ENCODE peak calls at places on chromosomes 13 and 19, in seven cellular contexts. One of them, this sample, is unnamed.

GRCh38 chr19:10751109-10751972 is 33.5 kb downstream of the DNM2 start:
- DNase-seq in breast epithelium: peak; percentile 28
- DNase-seq in adrenal gland: no peak
- DNase-seq in tibial nerve: no peak
- DNase-seq in right lobe of liver: no peak
- DNase-seq in uterus: no peak
- DNase-seq in transverse colon: peak; percentile 77
- DNase-seq in this sample: no peak

GRCh38 chr13:30926781-30927180 is 5.7 kb upstream of the TEX26 start:
- DNase-seq in right lobe of liver: no peak
- DNase-seq in breast epithelium: no peak
- DNase-seq in adrenal gland: no peak
- DNase-seq in tibial nerve: no peak
- DNase-seq in uterus: no peak
- DNase-seq in transverse colon: no peak
- DNase-seq in this sample: no peak

GRCh38 chr13:114129649-114130062 is 2.8 kb downstream of the RASA3 start:
- DNase-seq in transverse colon: no peak
- DNase-seq in tibial nerve: no peak
- DNase-seq in adrenal gland: no peak
- DNase-seq in breast epithelium: no peak
- DNase-seq in uterus: no peak
- DNase-seq in right lobe of liver: no peak
- DNase-seq in this sample: no peak

GRCh38 chr19:14719162-14719561 is 29.3 kb downstream of the ZNF333 start:
- DNase-seq in uterus: no peak
- DNase-seq in transverse colon: no peak
- DNase-seq in breast epithelium: no peak
- DNase-seq in right lobe of liver: no peak
- DNase-seq in adrenal gland: no peak
- DNase-seq in tibial nerve: no peak
- DNase-seq in this sample: no peak

GRCh38 chr13:25932353-25932752 is 119.5 kb downstream of the SHISA2 start:
- DNase-seq in adrenal gland: no peak
- DNase-seq in breast epithelium: no peak
- DNase-seq in tibial nerve: no peak
- DNase-seq in transverse colon: no peak
- DNase-seq in right lobe of liver: no peak
- DNase-seq in uterus: no peak
- DNase-seq in this sample: no peak

GRCh38 chr13:85654227-85654626 is 145.0 kb downstream of the SLITRK6 start:
- DNase-seq in uterus: no peak
- DNase-seq in adrenal gland: no peak
- DNase-seq in transverse colon: no peak
- DNase-seq in tibial nerve: no peak
- DNase-seq in breast epithelium: no peak
- DNase-seq in right lobe of liver: no peak
- DNase-seq in this sample: no peak

GRCh38 chr19:35013820-35014754 is 14.0 kb downstream of the GRAMD1A start:
- DNase-seq in adrenal gland: no peak
- DNase-seq in right lobe of liver: no peak
- DNase-seq in uterus: no peak
- DNase-seq in tibial nerve: no peak
- DNase-seq in breast epithelium: no peak
- DNase-seq in transverse colon: peak; percentile 50
- DNase-seq in this sample: no peak

GRCh38 chr13:80141114-80141849 is 199.6 kb downstream of the SPRY2 start:
- DNase-seq in right lobe of liver: no peak
- DNase-seq in transverse colon: no peak
- DNase-seq in uterus: peak; percentile 56
- DNase-seq in adrenal gland: peak; percentile 16
- DNase-seq in breast epithelium: peak; percentile 19
- DNase-seq in tibial nerve: peak; percentile 21
- DNase-seq in this sample: peak; percentile 78

GRCh38 chr13:81396172-81396571 is 1055.2 kb upstream of the SPRY2 start:
- DNase-seq in transverse colon: no peak
- DNase-seq in tibial nerve: no peak
- DNase-seq in uterus: no peak
- DNase-seq in breast epithelium: no peak
- DNase-seq in adrenal gland: no peak
- DNase-seq in right lobe of liver: no peak
- DNase-seq in this sample: no peak

GRCh38 chr19:29378543-29379105 is 147.2 kb upstream of the VSTM2B start:
- DNase-seq in breast epithelium: peak; percentile 3
- DNase-seq in tibial nerve: no peak
- DNase-seq in uterus: no peak
- DNase-seq in right lobe of liver: peak; percentile 6
- DNase-seq in transverse colon: no peak
- DNase-seq in adrenal gland: no peak
- DNase-seq in this sample: no peak

GRCh38 chr19:56868446-56868845 is 27.9 kb upstream of the PEG3 start:
- DNase-seq in adrenal gland: no peak
- DNase-seq in right lobe of liver: no peak
- DNase-seq in transverse colon: no peak
- DNase-seq in breast epithelium: no peak
- DNase-seq in tibial nerve: no peak
- DNase-seq in uterus: no peak
- DNase-seq in this sample: no peak

GRCh38 chr13:113323869-113324268 is 26.8 kb downstream of the LAMP1 start:
- DNase-seq in tibial nerve: no peak
- DNase-seq in breast epithelium: no peak
- DNase-seq in adrenal gland: no peak
- DNase-seq in transverse colon: no peak
- DNase-seq in uterus: no peak
- DNase-seq in right lobe of liver: no peak
- DNase-seq in this sample: no peak

GRCh38 chr19:14409157-14410053 is 9.7 kb downstream of the DDX39A start:
- DNase-seq in right lobe of liver: no peak
- DNase-seq in transverse colon: no peak
- DNase-seq in breast epithelium: no peak
- DNase-seq in adrenal gland: no peak
- DNase-seq in uterus: no peak
- DNase-seq in tibial nerve: no peak
- DNase-seq in this sample: no peak

GRCh38 chr19:18995804-18996241 is 37.5 kb downstream of the SUGP2 start:
- DNase-seq in right lobe of liver: no peak
- DNase-seq in adrenal gland: peak; percentile 63
- DNase-seq in tibial nerve: no peak
- DNase-seq in uterus: peak; percentile 37
- DNase-seq in breast epithelium: no peak
- DNase-seq in transverse colon: peak; percentile 17
- DNase-seq in this sample: peak; percentile 55

GRCh38 chr13:114101831-114102520 is 30.4 kb downstream of the RASA3 start:
- DNase-seq in transverse colon: peak; percentile 7
- DNase-seq in adrenal gland: no peak
- DNase-seq in tibial nerve: no peak
- DNase-seq in breast epithelium: no peak
- DNase-seq in right lobe of liver: peak; percentile 38
- DNase-seq in uterus: peak; percentile 13
- DNase-seq in this sample: no peak

GRCh38 chr19:5317321-5317720 is 23.3 kb downstream of the PTPRS start:
- DNase-seq in right lobe of liver: no peak
- DNase-seq in tibial nerve: no peak
- DNase-seq in transverse colon: no peak
- DNase-seq in breast epithelium: no peak
- DNase-seq in adrenal gland: no peak
- DNase-seq in uterus: no peak
- DNase-seq in this sample: no peak

GRCh38 chr19:45640849-45641273 is 1.7 kb upstream of the EML2 start:
- DNase-seq in breast epithelium: no peak
- DNase-seq in transverse colon: peak; percentile 34
- DNase-seq in tibial nerve: no peak
- DNase-seq in right lobe of liver: no peak
- DNase-seq in adrenal gland: no peak
- DNase-seq in uterus: no peak
- DNase-seq in this sample: no peak
- H3K4me3 ChIP-seq in breast epithelium: peak overlapping the region; percentile 52
- H3K4me3 ChIP-seq in transverse colon: no peak overlapping the region
- H3K4me3 ChIP-seq in tibial nerve: no peak overlapping the region
- H3K4me3 ChIP-seq in right lobe of liver: no peak overlapping the region
- H3K4me3 ChIP-seq in adrenal gland: no peak overlapping the region
- H3K4me3 ChIP-seq in uterus: no peak overlapping the region
- H3K4me3 ChIP-seq in this sample: no peak overlapping the region

GRCh38 chr13:99656843-99657506 is 155.7 kb downstream of the TM9SF2 start:
- DNase-seq in transverse colon: no peak
- DNase-seq in uterus: no peak
- DNase-seq in adrenal gland: no peak
- DNase-seq in tibial nerve: no peak
- DNase-seq in right lobe of liver: no peak
- DNase-seq in breast epithelium: no peak
- DNase-seq in this sample: no peak

GRCh38 chr13:99657848-99658265 is 156.6 kb downstream of the TM9SF2 start:
- DNase-seq in transverse colon: no peak
- DNase-seq in uterus: peak; percentile 35
- DNase-seq in right lobe of liver: no peak
- DNase-seq in breast epithelium: no peak
- DNase-seq in tibial nerve: no peak
- DNase-seq in adrenal gland: peak; percentile 19
- DNase-seq in this sample: peak; percentile 43

GRCh38 chr13:99659234-99659633 is 158.0 kb downstream of the TM9SF2 start:
- DNase-seq in tibial nerve: no peak
- DNase-seq in right lobe of liver: no peak
- DNase-seq in breast epithelium: no peak
- DNase-seq in uterus: no peak
- DNase-seq in transverse colon: no peak
- DNase-seq in adrenal gland: no peak
- DNase-seq in this sample: no peak

GRCh38 chr13:99660101-99660500 is 158.8 kb downstream of the TM9SF2 start:
- DNase-seq in adrenal gland: no peak
- DNase-seq in transverse colon: no peak
- DNase-seq in breast epithelium: no peak
- DNase-seq in uterus: no peak
- DNase-seq in right lobe of liver: no peak
- DNase-seq in tibial nerve: no peak
- DNase-seq in this sample: no peak

GRCh38 chr13:99658266-99658991 is 157.2 kb downstream of the TM9SF2 start:
- DNase-seq in uterus: peak; percentile 52
- DNase-seq in right lobe of liver: peak; percentile 68
- DNase-seq in tibial nerve: peak; percentile 29
- DNase-seq in adrenal gland: peak; percentile 40
- DNase-seq in breast epithelium: peak; percentile 35
- DNase-seq in transverse colon: peak; percentile 37
- DNase-seq in this sample: peak; percentile 52
- H3K4me1 ChIP-seq in uterus: no peaks in the 10 kb centered on the region
- H3K4me1 ChIP-seq in right lobe of liver: no peaks in the 10 kb centered on the region
- H3K4me1 ChIP-seq in tibial nerve: peaks cover 6% of the 10 kb centered on the region
- H3K4me1 ChIP-seq in adrenal gland: no peaks in the 10 kb centered on the region
- H3K4me1 ChIP-seq in breast epithelium: no peaks in the 10 kb centered on the region
- H3K4me1 ChIP-seq in transverse colon: peaks cover 10% of the 10 kb centered on the region
- H3K4me1 ChIP-seq in this sample: peaks cover 9% of the 10 kb centered on the region

GRCh38 chr19:1634938-1635243 is 17.5 kb downstream of the TCF3 start:
- DNase-seq in transverse colon: no peak
- DNase-seq in tibial nerve: no peak
- DNase-seq in uterus: no peak
- DNase-seq in breast epithelium: no peak
- DNase-seq in adrenal gland: no peak
- DNase-seq in right lobe of liver: no peak
- DNase-seq in this sample: no peak
- TF ChIP-seq POLR2A in transverse colon: no peak
- TF ChIP-seq POLR2A in tibial nerve: no peak
- TF ChIP-seq POLR2A in uterus: no peak
- TF ChIP-seq POLR2A in breast epithelium: no peak
- TF ChIP-seq POLR2A in adrenal gland: no peak
- TF ChIP-seq POLR2A in right lobe of liver: no peak
- TF ChIP-seq POLR2A in this sample: no peak

GRCh38 chr13:68550330-68550729 is 1320.2 kb upstream of the PCDH9 start:
- DNase-seq in uterus: no peak
- DNase-seq in transverse colon: no peak
- DNase-seq in adrenal gland: no peak
- DNase-seq in breast epithelium: no peak
- DNase-seq in tibial nerve: no peak
- DNase-seq in right lobe of liver: no peak
- DNase-seq in this sample: no peak
- H3K4me3 ChIP-seq in uterus: no peak overlapping the region
- H3K4me3 ChIP-seq in transverse colon: no peak overlapping the region
- H3K4me3 ChIP-seq in adrenal gland: no peak overlapping the region
- H3K4me3 ChIP-seq in breast epithelium: no peak overlapping the region
- H3K4me3 ChIP-seq in tibial nerve: no peak overlapping the region
- H3K4me3 ChIP-seq in right lobe of liver: no peak overlapping the region
- H3K4me3 ChIP-seq in this sample: no peak overlapping the region

GRCh38 chr13:32150239-32150638 is 118.7 kb downstream of the FRY start:
- DNase-seq in breast epithelium: no peak
- DNase-seq in transverse colon: no peak
- DNase-seq in right lobe of liver: no peak
- DNase-seq in uterus: peak; percentile 28
- DNase-seq in adrenal gland: no peak
- DNase-seq in tibial nerve: no peak
- DNase-seq in this sample: no peak
- H3K4me1 ChIP-seq in breast epithelium: no peaks in the 10 kb centered on the region
- H3K4me1 ChIP-seq in transverse colon: peaks cover 10% of the 10 kb centered on the region
- H3K4me1 ChIP-seq in right lobe of liver: no peaks in the 10 kb centered on the region
- H3K4me1 ChIP-seq in uterus: no peaks in the 10 kb centered on the region
- H3K4me1 ChIP-seq in adrenal gland: no peaks in the 10 kb centered on the region
- H3K4me1 ChIP-seq in tibial nerve: no peaks in the 10 kb centered on the region
- H3K4me1 ChIP-seq in this sample: no peaks in the 10 kb centered on the region

GRCh38 chr19:2232286-2233151 is 3.6 kb downstream of the PLEKHJ1 start:
- DNase-seq in breast epithelium: no peak
- DNase-seq in uterus: no peak
- DNase-seq in tibial nerve: no peak
- DNase-seq in transverse colon: no peak
- DNase-seq in right lobe of liver: no peak
- DNase-seq in adrenal gland: no peak
- DNase-seq in this sample: no peak
- TF ChIP-seq POLR2A in breast epithelium: no peak
- TF ChIP-seq POLR2A in uterus: no peak
- TF ChIP-seq POLR2A in tibial nerve: no peak
- TF ChIP-seq POLR2A in transverse colon: no peak
- TF ChIP-seq POLR2A in right lobe of liver: no peak
- TF ChIP-seq POLR2A in adrenal gland: no peak
- TF ChIP-seq POLR2A in this sample: no peak

GRCh38 chr19:31962565-31962996 is 382.8 kb upstream of the ZNF507 start:
- DNase-seq in adrenal gland: no peak
- DNase-seq in uterus: no peak
- DNase-seq in transverse colon: no peak
- DNase-seq in right lobe of liver: no peak
- DNase-seq in breast epithelium: no peak
- DNase-seq in tibial nerve: no peak
- DNase-seq in this sample: peak; percentile 19

GRCh38 chr19:31960474-31960873 is 384.9 kb upstream of the ZNF507 start:
- DNase-seq in breast epithelium: no peak
- DNase-seq in right lobe of liver: no peak
- DNase-seq in transverse colon: no peak
- DNase-seq in tibial nerve: no peak
- DNase-seq in uterus: no peak
- DNase-seq in adrenal gland: no peak
- DNase-seq in this sample: no peak

GRCh38 chr19:31969110-31969509 is 376.3 kb upstream of the ZNF507 start:
- DNase-seq in adrenal gland: no peak
- DNase-seq in tibial nerve: no peak
- DNase-seq in transverse colon: no peak
- DNase-seq in breast epithelium: no peak
- DNase-seq in uterus: no peak
- DNase-seq in right lobe of liver: no peak
- DNase-seq in this sample: no peak

DNA sequence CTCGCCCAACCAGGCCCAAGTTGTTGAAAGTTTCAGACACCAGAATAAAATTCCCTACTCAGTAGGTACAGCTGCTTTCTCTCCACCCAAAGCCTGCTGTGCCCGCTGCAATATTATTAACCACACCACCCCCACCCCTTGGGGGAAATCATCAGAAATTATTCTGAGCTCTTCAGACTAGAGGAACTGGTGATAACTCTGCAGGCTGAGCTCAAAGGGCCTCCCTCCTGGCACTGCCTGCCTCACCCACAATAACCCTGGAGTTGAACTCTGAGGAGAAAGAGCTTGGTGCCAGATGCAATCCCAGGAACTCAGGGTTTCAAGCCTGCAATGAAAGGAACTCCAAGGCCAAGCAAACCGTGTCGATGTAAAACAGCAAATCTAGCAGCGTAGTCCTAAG is 381.7 kb upstream of the ZNF507 start:
- DNase-seq in uterus: no peak
- DNase-seq in adrenal gland: no peak
- DNase-seq in transverse colon: no peak
- DNase-seq in right lobe of liver: no peak
- DNase-seq in breast epithelium: no peak
- DNase-seq in tibial nerve: no peak
- DNase-seq in this sample: peak; percentile 58
- H3K4me3 ChIP-seq in uterus: no peak overlapping the region
- H3K4me3 ChIP-seq in adrenal gland: no peak overlapping the region
- H3K4me3 ChIP-seq in transverse colon: no peak overlapping the region
- H3K4me3 ChIP-seq in right lobe of liver: no peak overlapping the region
- H3K4me3 ChIP-seq in breast epithelium: no peak overlapping the region
- H3K4me3 ChIP-seq in tibial nerve: no peak overlapping the region
- H3K4me3 ChIP-seq in this sample: no peak overlapping the region

This sample was measured in thyroid gland.